ENCODE peak calls at places on chromosomes 2 and 18, in seven cellular contexts. X is IMR-90, E is tibial nerve, V is A549, U is vagina, P is HCT116, Q is transverse colon. L is an unnamed sample.

GRCh38 chr2:17962874-17963273 is 84.4 kb downstream of the KCNS3 start:
- DNase-seq in U (peak; percentile 42), Q (no peak), V (no peak), E (no peak), X (peak; percentile 40), P (no peak), L (no peak)

GRCh38 chr2:21676676-21677075 is 552.9 kb downstream of the TDRD15 start:
- DNase-seq in U (no peak), V (no peak), E (no peak), Q (no peak), P (no peak), X (peak; percentile 59), L (no peak)

GRCh38 chr2:144854596-144854995 is 334.7 kb upstream of the ZEB2 start:
- DNase-seq in X (no peak), Q (no peak), E (no peak), V (no peak), U (no peak), P (no peak), L (no peak)

GRCh38 chr2:197674546-197674945 is 841 bp downstream of the RFTN2 start:
- DNase-seq in X (peak; percentile 26), Q (no peak), P (no peak), E (no peak), U (no peak), V (no peak), L (no peak)

GRCh38 chr18:48163184-48164095 is 233.0 kb upstream of the SMAD2 start:
- DNase-seq in P (no peak), X (no peak), V (no peak), U (no peak), Q (no peak), E (no peak), L (no peak)

GRCh38 chr2:142827170-142827569 is 50.3 kb upstream of the KYNU start:
- DNase-seq in P (no peak), V (no peak), Q (no peak), E (no peak), X (no peak), U (no peak), L (no peak)

GRCh38 chr18:58462975-58463374 is 165.9 kb downstream of the ALPK2 start:
- DNase-seq in P (no peak), E (no peak), U (no peak), X (no peak), Q (no peak), V (no peak), L (no peak)

GRCh38 chr18:57910817-57911216 is 107.7 kb upstream of the ATP8B1 start:
- DNase-seq in Q (no peak), U (peak; percentile 67), X (no peak), V (no peak), E (no peak), P (no peak), L (no peak)

GRCh38 chr2:30026091-30027055 is 105.0 kb upstream of the ALK start:
- DNase-seq in Q (peak; percentile 10), P (peak; percentile 4), U (no peak), X (peak; percentile 22), V (peak; percentile 50), E (peak; percentile 26), L (peak; percentile 50)

GRCh38 chr2:191304939-191305875 is 60.0 kb downstream of the MYO1B start:
- DNase-seq in X (peak; percentile 89), V (no peak), P (no peak), E (peak; percentile 62), Q (peak; percentile 17), U (peak; percentile 92), L (peak; percentile 14)

GRCh38 chr2:127674241-127675209 is 805 bp downstream of the LIMS2 start:
- DNase-seq in P (no peak), Q (no peak), V (no peak), U (no peak), E (no peak), X (no peak), L (peak; percentile 14)

GRCh38 chr2:64137567-64137966 is 6.7 kb downstream of the PELI1 start:
- DNase-seq in X (peak; percentile 26), U (no peak), Q (no peak), V (no peak), E (no peak), P (no peak), L (no peak)

GRCh38 chr2:223723954-223724411 is 113.4 kb downstream of the AP1S3 start:
- DNase-seq in Q (no peak), P (no peak), U (no peak), E (no peak), X (no peak), V (peak; percentile 38), L (no peak)

GRCh38 chr2:40511661-40512213 is 59.8 kb upstream of the SLC8A1 start:
- DNase-seq in U (peak; percentile 89), V (no peak), Q (peak; percentile 14), P (no peak), X (peak; percentile 80), E (peak; percentile 70), L (no peak)

GRCh38 chr18:61348230-61348629 is 15.0 kb downstream of the CDH20 start:
- DNase-seq in U (no peak), V (no peak), P (no peak), Q (no peak), X (no peak), E (no peak), L (no peak)

GRCh38 chr2:219576505-219577388 is 4.6 kb downstream of the INHA start:
- DNase-seq in X (peak; percentile 13), V (no peak), P (no peak), Q (no peak), E (no peak), U (no peak), L (peak; percentile 67)

GRCh38 chr2:237669628-237670351 is 42.4 kb downstream of the LRRFIP1 start:
- DNase-seq in E (peak; percentile 75), P (no peak), V (peak; percentile 24), X (peak; percentile 100), Q (peak; percentile 66), U (no peak), L (peak; percentile 76)

GRCh38 chr2:124810132-124810531 is 785.0 kb downstream of the CNTNAP5 start:
- DNase-seq in P (no peak), X (peak; percentile 44), E (no peak), U (no peak), V (peak; percentile 37), Q (peak; percentile 52), L (peak; percentile 5)
- TF ChIP-seq CTCF in P (no peak), X (peak; percentile 34), E (no peak), U (no peak), V (no peak), Q (peak; percentile 38), L (peak; percentile 11)

DNA sequence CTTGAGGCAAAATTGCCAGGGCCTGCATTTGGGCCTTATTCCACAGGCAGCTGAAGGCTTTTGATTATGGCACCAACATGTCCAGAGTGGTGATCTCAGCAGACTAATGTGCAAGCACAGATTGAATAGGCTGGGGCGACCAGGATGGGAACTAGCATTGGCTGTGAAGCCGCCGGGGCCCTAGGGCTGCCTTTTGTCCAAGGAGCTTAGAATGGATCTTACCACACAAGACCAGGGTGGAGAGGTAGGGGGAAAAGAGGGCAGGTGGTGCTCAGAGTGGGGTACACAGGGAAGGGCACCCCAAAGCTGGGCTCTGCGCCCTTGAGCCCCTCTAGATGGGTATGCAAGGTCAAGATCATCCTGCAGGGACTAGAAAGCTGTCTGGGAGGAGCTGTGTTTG is 23.1 kb downstream of the PSD4 start:
- DNase-seq in E (no peak), P (no peak), Q (no peak), X (no peak), V (no peak), U (no peak), L (no peak)
- TF ChIP-seq POLR2A in E (no peak), P (no peak), Q (no peak), X (no peak), V (no peak), U (no peak), L (no peak)

GRCh38 chr2:149575742-149576141 is 11.8 kb downstream of the MMADHC start:
- DNase-seq in P (no peak), Q (no peak), E (no peak), V (no peak), U (no peak), X (no peak), L (no peak)

GRCh38 chr2:149577269-149577668 is 10.3 kb downstream of the MMADHC start:
- DNase-seq in X (no peak), E (no peak), U (no peak), P (no peak), V (no peak), Q (no peak), L (no peak)

GRCh38 chr2:149585317-149585885 is 2.2 kb downstream of the MMADHC start:
- DNase-seq in E (no peak), P (no peak), V (no peak), Q (no peak), U (no peak), X (peak; percentile 38), L (no peak)

GRCh38 chr2:149575277-149575676 is 12.3 kb downstream of the MMADHC start:
- DNase-seq in V (no peak), U (no peak), Q (no peak), P (no peak), X (no peak), E (no peak), L (no peak)

DNA sequence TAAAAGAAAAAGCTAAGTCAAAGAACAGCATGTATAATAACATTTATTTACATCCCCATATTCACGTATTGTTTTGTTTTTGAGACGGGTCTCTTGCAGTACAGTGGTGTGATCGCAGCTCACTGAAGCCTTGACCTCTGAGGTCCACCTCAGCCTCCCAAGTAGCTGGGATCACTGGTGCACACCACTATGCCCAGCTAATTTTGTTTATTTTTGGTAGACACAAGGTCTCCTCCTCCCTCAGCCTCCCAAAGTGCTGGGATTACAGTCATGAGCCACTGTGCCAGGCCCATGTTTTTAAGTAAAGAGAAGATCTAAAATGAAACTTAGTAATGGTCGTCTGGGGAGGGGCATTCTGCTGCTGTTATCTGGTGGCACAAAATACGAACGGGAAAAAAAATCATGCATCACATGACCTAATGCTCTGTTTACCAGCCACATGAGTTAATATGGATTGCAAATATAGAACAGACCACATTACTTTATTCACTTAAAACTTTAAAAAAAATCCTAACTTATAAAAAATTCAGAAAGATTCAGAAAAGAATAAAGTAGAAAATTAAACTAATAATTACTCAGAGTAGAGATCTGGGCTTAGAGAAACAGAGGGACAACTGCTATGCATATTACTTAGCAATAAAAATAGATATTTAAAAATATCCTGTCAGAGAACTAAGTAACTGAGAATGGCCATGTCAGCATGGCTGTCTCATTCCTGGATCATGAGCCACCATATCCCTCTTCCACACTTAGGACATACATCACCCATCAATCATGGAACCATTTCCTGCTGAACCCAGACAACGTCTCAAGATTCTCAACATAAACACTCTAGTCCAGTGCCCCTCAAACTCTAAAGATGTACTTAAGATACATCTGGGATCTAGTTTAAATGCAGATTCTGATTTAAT is 7.3 kb downstream of the MMADHC start:
- DNase-seq in X (peak; percentile 63), Q (no peak), V (no peak), E (no peak), P (no peak), U (no peak), L (no peak)
- H3K4me3 ChIP-seq in X (no peak overlapping the region), Q (no peak overlapping the region), V (no peak overlapping the region), E (no peak overlapping the region), P (no peak overlapping the region), U (no peak overlapping the region), L (no peak overlapping the region)

DNA sequence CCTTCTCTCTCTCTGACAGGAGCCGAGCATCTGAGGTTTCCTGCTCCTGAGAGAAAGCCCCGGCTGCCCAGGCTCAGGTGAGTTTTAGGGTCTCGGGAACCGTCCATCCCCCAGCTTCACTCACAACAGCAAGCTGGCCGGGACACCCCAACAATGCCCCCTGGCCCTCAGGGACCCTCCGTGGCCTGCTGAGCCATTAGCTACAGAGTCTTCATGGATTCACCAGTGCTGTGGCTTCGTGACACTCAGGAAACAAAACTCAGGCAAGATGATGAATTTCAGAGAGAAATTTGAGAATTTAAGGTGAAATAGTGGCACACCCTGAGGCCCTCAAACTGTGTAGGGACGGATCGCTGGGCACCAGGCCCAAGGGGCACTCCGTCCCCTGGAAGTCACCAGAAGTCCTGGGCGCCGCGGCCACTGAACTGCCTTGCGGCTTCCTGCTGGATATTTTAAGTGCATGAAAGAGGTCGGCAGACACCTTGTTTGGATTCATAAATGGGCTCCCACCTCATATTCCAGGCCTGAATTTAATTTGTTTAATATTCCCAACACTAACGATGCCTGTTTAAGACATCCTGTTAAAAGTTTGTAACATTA is 368.3 kb upstream of the SALL3 start:
- DNase-seq in U (peak; percentile 77), V (no peak), E (no peak), P (no peak), Q (no peak), X (no peak), L (no peak)
- TF ChIP-seq CTCF in U (no peak), V (no peak), E (no peak), P (no peak), Q (no peak), X (no peak), L (no peak)